ENCODE peak calls at places on chromosomes 7 and 10, in five cellular contexts. O, U, H, R and F are unnamed samples.

GRCh38 chr10:95480102-95480900 is 80.9 kb downstream of the SORBS1 start:
- DNase-seq in O (no peak), U (peak), H (no peak), R (no peak), F (peak)

GRCh38 chr7:64630496-64630895 is 35.4 kb upstream of the ZNF107 start:
- DNase-seq in O (no peak), U (no peak), H (no peak), R (no peak), F (no peak)

GRCh38 chr10:18527692-18528091 is 123.7 kb downstream of the NSUN6 start:
- DNase-seq in O (no peak), U (no peak), H (peak), R (no peak), F (no peak)

GRCh38 chr7:30842542-30843451 is 68.9 kb upstream of the AQP1 start:
- DNase-seq in O (peak), U (no peak), H (no peak), R (no peak), F (no peak)

GRCh38 chr7:7103343-7104313 is 78.7 kb upstream of the C1GALT1 start:
- DNase-seq in O (peak), U (no peak), H (peak), R (no peak), F (peak)

GRCh38 chr10:123648595-123648994 is 17.6 kb upstream of the GPR26 start:
- DNase-seq in O (no peak), U (no peak), H (no peak), R (no peak), F (no peak)

GRCh38 chr10:30630571-30630970 is 1.0 kb upstream of the LYZL2 start:
- DNase-seq in O (no peak), U (no peak), H (no peak), R (no peak), F (no peak)

GRCh38 chr10:132200344-132201110 is 13.8 kb downstream of the DPYSL4 start:
- DNase-seq in O (no peak), U (peak), H (no peak), R (no peak), F (no peak)

GRCh38 chr7:121313220-121313792 is 15.5 kb upstream of the WNT16 start:
- DNase-seq in O (no peak), U (no peak), H (no peak), R (no peak), F (no peak)